ENCODE peak calls at places on chromosomes 16 and 17, in six cellular contexts. I, K, D, S, R and M are unnamed samples.
A peak's percentile ranks its signal among the peaks of the same experiment; 100 is the strongest.

GRCh38 chr17:63423251-63423950 is 22.7 kb downstream of the CYB561 start:
- DNase-seq in I (no peak), K (no peak), D (no peak), S (no peak), R (no peak), M (peak; percentile 46)

GRCh38 chr16:19392352-19392751 is 25.3 kb upstream of the TMC5 start:
- DNase-seq in I (no peak), K (no peak), D (no peak), S (no peak), R (no peak), M (no peak)

GRCh38 chr17:81030726-81031570 is 4.0 kb upstream of the BAIAP2 start:
- DNase-seq in I (no peak), K (no peak), D (no peak), S (no peak), R (no peak), M (no peak)

GRCh38 chr17:57415737-57416354 is 159.5 kb downstream of the MSI2 start:
- DNase-seq in I (no peak), K (no peak), D (no peak), S (no peak), R (no peak), M (no peak)

GRCh38 chr16:52924162-52924561 is 128.5 kb downstream of the CHD9NB start:
- DNase-seq in I (no peak), K (no peak), D (no peak), S (no peak), R (no peak), M (no peak)

GRCh38 chr17:43020030-43020621 is 2.1 kb downstream of the VAT1 start:
- DNase-seq in I (no peak), K (no peak), D (no peak), S (no peak), R (no peak), M (peak; percentile 59)

GRCh38 chr16:85393674-85394510 is 219.2 kb upstream of the GSE1 start:
- DNase-seq in I (peak; percentile 88), K (no peak), D (peak; percentile 90), S (peak; percentile 56), R (peak; percentile 88), M (peak; percentile 92)

GRCh38 chr16:84647830-84648594 is at the start of gene KLHL36:
- DNase-seq in I (peak; percentile 74), K (no peak), D (peak; percentile 96), S (peak; percentile 21), R (peak; percentile 52), M (peak; percentile 79)

GRCh38 chr16:2060346-2060745 is 12.6 kb downstream of the TSC2 start:
- DNase-seq in I (no peak), K (no peak), D (no peak), S (no peak), R (no peak), M (no peak)

GRCh38 chr16:66030036-66030435 is 336.5 kb upstream of the CDH5 start:
- DNase-seq in I (no peak), K (no peak), D (no peak), S (no peak), R (no peak), M (peak; percentile 52)

GRCh38 chr16:57432989-57433388 is 14.2 kb downstream of the CIAPIN1 start:
- DNase-seq in I (no peak), K (no peak), D (no peak), S (no peak), R (no peak), M (no peak)
- H3K36me3 ChIP-seq in I (peaks cover 54% of the 10 kb centered on the region), K (peaks cover 44% of the 10 kb centered on the region), D (peaks cover 59% of the 10 kb centered on the region), S (peaks cover 94% of the 10 kb centered on the region), R (peaks cover 19% of the 10 kb centered on the region), M (peaks cover 91% of the 10 kb centered on the region)

GRCh38 chr16:24918641-24919040 is 72.9 kb downstream of the SLC5A11 start:
- DNase-seq in I (no peak), K (no peak), D (no peak), S (no peak), R (no peak), M (no peak)
- H3K9ac ChIP-seq in I (no peak overlapping the region), K (no peak overlapping the region), D (no peak overlapping the region), S (no peak overlapping the region), R (no peak overlapping the region), M (no peak overlapping the region)

GRCh38 chr17:55411463-55411855 is 10.2 kb downstream of the MMD start:
- DNase-seq in I (no peak), K (no peak), D (peak; percentile 74), S (no peak), R (no peak), M (no peak)

GRCh38 chr17:55409030-55409800 is 12.4 kb downstream of the MMD start:
- DNase-seq in I (no peak), K (no peak), D (no peak), S (no peak), R (no peak), M (no peak)

GRCh38 chr17:55407641-55408566 is 13.7 kb downstream of the MMD start:
- DNase-seq in I (no peak), K (no peak), D (no peak), S (no peak), R (no peak), M (no peak)

GRCh38 chr17:55413825-55414489 is 7.7 kb downstream of the MMD start:
- DNase-seq in I (no peak), K (no peak), D (no peak), S (no peak), R (no peak), M (no peak)

GRCh38 chr17:55410722-55411462 is 10.7 kb downstream of the MMD start:
- DNase-seq in I (no peak), K (no peak), D (peak; percentile 53), S (no peak), R (no peak), M (no peak)
- H3K36me3 ChIP-seq in I (peaks cover 84% of the 10 kb centered on the region), K (peaks cover 5% of the 10 kb centered on the region), D (peaks cover 15% of the 10 kb centered on the region), S (peaks cover 87% of the 10 kb centered on the region), R (peaks cover 19% of the 10 kb centered on the region), M (peaks cover 78% of the 10 kb centered on the region)

DNA sequence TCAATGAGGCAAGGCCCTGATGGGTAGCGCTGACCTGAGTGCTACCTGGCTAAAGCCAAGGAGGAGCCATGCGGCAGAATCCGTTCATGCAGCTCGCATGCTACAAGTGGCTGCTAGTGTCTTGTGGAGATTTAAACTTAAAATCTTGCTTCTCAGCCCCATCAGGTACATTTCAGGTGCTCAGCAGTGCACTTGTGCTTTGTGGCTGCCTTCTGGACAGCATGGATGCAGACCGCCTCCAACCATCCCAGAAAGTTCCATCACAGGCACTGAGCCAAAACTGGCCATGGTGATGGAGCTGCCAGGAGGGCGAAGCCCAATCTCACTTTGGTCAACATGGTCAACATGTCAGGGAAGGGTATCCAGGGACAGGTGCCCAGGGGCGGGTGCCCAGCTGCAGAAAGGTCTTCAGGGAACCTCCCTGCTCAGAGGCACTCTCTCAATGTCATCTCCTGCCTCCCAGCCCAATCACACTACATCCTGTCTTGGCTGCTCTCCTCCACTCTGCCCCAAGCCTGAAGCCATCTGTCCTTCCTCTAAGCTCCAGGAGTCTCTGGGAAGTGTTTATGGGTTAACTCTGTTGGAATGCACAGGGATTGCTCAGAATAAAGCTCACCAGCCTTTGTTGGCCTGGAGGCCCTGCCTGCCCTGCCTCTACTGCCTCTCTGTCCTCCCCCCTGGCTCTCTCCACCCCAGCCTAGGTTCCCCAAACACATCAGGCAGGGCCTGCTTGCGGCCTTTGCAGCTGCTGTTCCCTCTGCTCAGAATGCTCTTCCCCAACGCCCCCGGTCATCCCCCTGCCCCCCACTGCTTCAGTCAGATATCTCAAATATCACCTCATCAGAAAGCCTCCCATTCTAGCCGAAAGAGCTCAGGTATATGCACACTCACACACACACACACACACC is 18.3 kb upstream of the TNFRSF13B start:
- DNase-seq in I (no peak), K (no peak), D (no peak), S (no peak), R (no peak), M (peak; percentile 61)
- H3K9ac ChIP-seq in I (no peak overlapping the region), K (no peak overlapping the region), D (no peak overlapping the region), S (no peak overlapping the region), R (no peak overlapping the region), M (no peak overlapping the region)